ENCODE peak calls at places on chromosome 6, in four cellular contexts. N, E, C and H are unnamed samples.
A peak's percentile ranks its signal among the peaks of the same experiment; 100 is the strongest.

GRCh38 chr6:147043994-147044477 is 160.2 kb upstream of the STXBP5 start:
- DNase-seq in E (no peak), C (no peak), N (no peak), H (no peak)

GRCh38 chr6:36289281-36290018 is 19.6 kb downstream of the PNPLA1 start:
- DNase-seq in C (no peak), E (no peak), N (peak; percentile 12), H (no peak)

GRCh38 chr6:110217255-110217654 is 37.0 kb downstream of the CDC40 start:
- DNase-seq in C (no peak), N (no peak), E (no peak), H (no peak)

GRCh38 chr6:54846857-54847721 is 518 bp downstream of the FAM83B start:
- DNase-seq in C (no peak), N (no peak), E (no peak), H (no peak)

GRCh38 chr6:118896339-118897136 is 2.6 kb downstream of the ASF1A start:
- DNase-seq in E (peak; percentile 78), N (peak; percentile 69), C (peak; percentile 38), H (peak; percentile 31)

GRCh38 chr6:127103482-127103881 is 15.0 kb upstream of the RSPO3 start:
- DNase-seq in N (no peak), E (no peak), C (no peak), H (no peak)

GRCh38 chr6:104881964-104882668 is 22.4 kb upstream of the HACE1 start:
- DNase-seq in N (no peak), C (no peak), E (no peak), H (peak; percentile 70)

GRCh38 chr6:19838442-19839236 is 1.5 kb downstream of the ID4 start:
- DNase-seq in C (no peak), E (peak; percentile 95), N (peak; percentile 33), H (peak; percentile 45)

GRCh38 chr6:167689278-167689677 is 137.4 kb upstream of the AFDN start:
- DNase-seq in N (no peak), E (no peak), C (no peak), H (no peak)

GRCh38 chr6:45254242-45254641 is 73.9 kb upstream of the RUNX2 start:
- DNase-seq in N (no peak), C (no peak), E (no peak), H (no peak)

GRCh38 chr6:121677551-121677950 is 242.1 kb downstream of the GJA1 start:
- DNase-seq in E (no peak), N (no peak), C (no peak), H (no peak)

GRCh38 chr6:89749918-89750317 is 69.7 kb downstream of the MDN1 start:
- DNase-seq in C (no peak), N (no peak), E (no peak), H (no peak)

GRCh38 chr6:112466378-112467151 is 119.4 kb downstream of the RFPL4B start:
- DNase-seq in C (no peak), E (no peak), N (no peak), H (no peak)

GRCh38 chr6:35096129-35096852 is 44.8 kb downstream of the TCP11 start:
- DNase-seq in N (peak; percentile 8), E (peak; percentile 26), C (no peak), H (peak; percentile 26)

GRCh38 chr6:113690255-113690956 is 166.7 kb upstream of the MARCKS start:
- DNase-seq in C (no peak), E (peak; percentile 58), N (no peak), H (peak; percentile 10)

GRCh38 chr6:3808759-3809514 is 40.2 kb upstream of the FAM50B start:
- DNase-seq in C (no peak), N (peak; percentile 66), E (peak; percentile 50), H (no peak)

GRCh38 chr6:89602713-89603112 is 35.8 kb downstream of the LYRM2 start:
- DNase-seq in C (no peak), E (no peak), N (no peak), H (no peak)

GRCh38 chr6:130700397-130700796 is 126.8 kb upstream of the SMLR1 start:
- DNase-seq in E (no peak), C (no peak), N (no peak), H (no peak)

GRCh38 chr6:82889117-82889516 is 176.5 kb downstream of the UBE3D start:
- DNase-seq in C (no peak), E (no peak), N (no peak), H (no peak)

GRCh38 chr6:13586936-13587542 is 12.6 kb downstream of the SIRT5 start:
- DNase-seq in C (no peak), N (no peak), E (no peak), H (no peak)

GRCh38 chr6:149140137-149140909 is 177.2 kb upstream of the TAB2 start:
- DNase-seq in N (no peak), E (no peak), C (peak; percentile 32), H (no peak)

GRCh38 chr6:100462990-100463684 is 1.6 kb downstream of the SIM1 start:
- DNase-seq in C (no peak), E (no peak), N (no peak), H (no peak)

GRCh38 chr6:133106934-133107333 is 134.2 kb upstream of the EYA4 start:
- DNase-seq in N (no peak), E (no peak), C (no peak), H (no peak)

GRCh38 chr6:148757944-148758343 is 11.1 kb downstream of the UST start:
- DNase-seq in C (no peak), E (no peak), N (no peak), H (no peak)

GRCh38 chr6:144804246-144804790 is 519.2 kb downstream of the UTRN start:
- DNase-seq in C (no peak), E (no peak), N (no peak), H (peak; percentile 15)

GRCh38 chr6:137093183-137094069 is 48.7 kb upstream of the IL20RA start:
- DNase-seq in E (no peak), C (no peak), N (no peak), H (no peak)

GRCh38 chr6:25404094-25404493 is 124.9 kb downstream of the CARMIL1 start:
- DNase-seq in E (no peak), N (no peak), C (no peak), H (no peak)

GRCh38 chr6:132812255-132812732 is 2.1 kb upstream of the RPS12 start:
- DNase-seq in E (peak; percentile 15), C (no peak), N (no peak), H (no peak)

GRCh38 chr6:32088487-32089049 is 20.6 kb downstream of the TNXB start:
- DNase-seq in C (no peak), E (no peak), N (no peak), H (no peak)

GRCh38 chr6:166333172-166333995 is 9.0 kb downstream of the SFT2D1 start:
- DNase-seq in E (no peak), N (no peak), C (no peak), H (no peak)

GRCh38 chr6:85127179-85127498 is 322.7 kb upstream of the NT5E start:
- DNase-seq in N (no peak), E (no peak), C (no peak), H (no peak)
- TF ChIP-seq ELF1 in N (no peak), E (no peak), C (no peak), H (no peak)

GRCh38 chr6:27547157-27548075 is 74.5 kb upstream of the ZNF184 start:
- DNase-seq in C (peak; percentile 39), E (peak; percentile 67), N (peak; percentile 74), H (peak; percentile 20)
- TF ChIP-seq SIN3A in C (no peak), E (no peak), N (no peak), H (no peak)

DNA sequence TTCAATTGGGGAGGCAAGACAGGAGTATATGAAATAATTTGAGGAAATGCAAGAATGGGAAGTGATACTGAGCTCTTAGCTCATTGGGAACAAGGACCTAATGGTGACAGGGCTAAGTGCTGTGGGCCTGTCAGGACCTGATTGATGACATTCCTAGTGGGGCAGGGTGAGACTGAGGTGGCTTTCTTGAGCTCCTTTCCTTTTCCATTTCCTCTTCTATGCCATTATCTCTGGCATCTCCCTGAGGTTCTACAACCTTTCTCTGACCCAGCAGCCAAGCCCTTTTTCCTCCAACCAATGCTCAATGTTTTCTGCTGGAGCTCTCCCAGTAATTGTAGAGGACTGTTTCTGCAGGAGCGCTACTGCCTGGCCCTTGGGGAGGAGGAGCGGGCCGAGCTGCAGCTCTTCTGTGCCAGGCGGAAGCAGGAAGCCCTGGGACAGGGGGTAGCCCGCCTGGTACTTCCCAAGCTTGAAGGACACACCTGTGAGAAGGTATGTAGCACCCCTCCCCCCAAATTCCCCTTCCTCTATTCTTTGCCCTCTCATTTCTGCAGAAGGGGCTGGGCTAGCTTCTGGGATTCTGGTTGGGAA is 2.8 kb upstream of the TOMM6 start:
- DNase-seq in N (no peak), C (no peak), E (no peak), H (no peak)
- TF ChIP-seq ELF1 in N (no peak), C (no peak), E (no peak), H (no peak)

GRCh38 chr6:159117541-159117940 is 51.7 kb upstream of the FNDC1 start:
- DNase-seq in C (no peak), N (no peak), E (no peak), H (no peak)

GRCh38 chr6:159118941-159119340 is 50.3 kb upstream of the FNDC1 start:
- DNase-seq in C (no peak), E (no peak), N (no peak), H (no peak)

GRCh38 chr6:159114569-159114968 is 54.6 kb upstream of the FNDC1 start:
- DNase-seq in N (no peak), E (no peak), C (no peak), H (no peak)

GRCh38 chr6:159117031-159117430 is 52.2 kb upstream of the FNDC1 start:
- DNase-seq in C (no peak), N (no peak), E (no peak), H (no peak)

GRCh38 chr6:159116343-159116742 is 52.9 kb upstream of the FNDC1 start:
- DNase-seq in C (no peak), E (no peak), N (no peak), H (no peak)
- TF ChIP-seq SIN3A in C (no peak), E (no peak), N (no peak), H (no peak)

GRCh38 chr6:95404777-95405176 is 172.6 kb upstream of the MANEA start:
- DNase-seq in C (no peak), E (no peak), N (no peak), H (no peak)
- TF ChIP-seq ELF1 in C (no peak), E (no peak), N (no peak), H (no peak)

GRCh38 chr6:168887621-168888020 is 366.0 kb downstream of the THBS2 start:
- DNase-seq in C (no peak), E (no peak), N (no peak), H (no peak)

GRCh38 chr6:168885741-168886140 is 367.9 kb downstream of the THBS2 start:
- DNase-seq in N (no peak), E (no peak), C (no peak), H (no peak)

GRCh38 chr6:168886306-168886854 is 367.3 kb downstream of the THBS2 start:
- DNase-seq in N (no peak), E (no peak), C (no peak), H (no peak)

GRCh38 chr6:168888102-168888501 is 365.5 kb downstream of the THBS2 start:
- DNase-seq in N (no peak), E (no peak), C (no peak), H (no peak)

DNA sequence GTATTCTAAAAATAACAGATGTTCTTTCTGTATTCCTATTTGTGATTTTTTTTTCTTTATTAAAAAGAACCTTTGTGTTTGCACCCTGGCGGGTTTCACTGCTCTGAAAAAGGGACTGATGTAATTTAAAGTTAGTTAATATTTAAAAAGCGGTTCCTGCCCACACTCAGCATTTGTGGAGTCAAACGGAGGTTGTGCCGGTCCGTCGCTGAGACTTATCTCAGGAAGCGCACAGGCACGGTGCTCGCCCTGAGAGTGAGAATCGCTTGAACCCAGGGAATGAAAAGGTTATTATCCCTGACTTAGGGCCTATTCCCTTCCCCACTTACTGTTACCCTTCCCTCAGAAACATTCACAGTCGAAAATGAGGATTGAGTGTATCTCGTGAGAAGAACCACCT is 366.7 kb downstream of the THBS2 start:
- DNase-seq in E (no peak), C (no peak), N (no peak), H (no peak)
- TF ChIP-seq SIN3A in E (no peak), C (no peak), N (no peak), H (no peak)